ENCODE peak calls at places on chromosome X, in six cellular contexts. M, F, V, W, B and U are unnamed samples.

GRCh38 chrX:71941771-71942170 is 31.1 kb downstream of the NHSL2 start:
- DNase-seq in B (no peak), W (no peak), V (no peak), F (peak), M (no peak), U (peak)

GRCh38 chrX:40068048-40068447 is 29.7 kb downstream of the BCOR start:
- DNase-seq in V (no peak), W (no peak), F (no peak), M (no peak), B (no peak), U (no peak)

GRCh38 chrX:149938427-149939270 is at the start of gene EOLA2:
- DNase-seq in W (peak), M (peak), B (peak), V (peak), F (peak), U (peak)

GRCh38 chrX:130024127-130024526 is 41.7 kb downstream of the BCORL1 start:
- DNase-seq in M (peak), F (peak), W (peak), V (peak), B (peak), U (peak)

GRCh38 chrX:40012800-40013682 is 84.7 kb downstream of the BCOR start:
- DNase-seq in V (no peak), B (peak), F (peak), W (no peak), M (no peak), U (peak)

GRCh38 chrX:13383907-13384306 is 64.1 kb upstream of the ATXN3L start:
- DNase-seq in B (no peak), V (no peak), W (no peak), M (no peak), F (no peak), U (no peak)

GRCh38 chrX:2715066-2715600 is 24.0 kb downstream of the CD99 start:
- DNase-seq in W (no peak), M (no peak), B (no peak), F (no peak), V (no peak), U (no peak)

GRCh38 chrX:101785142-101785541 is 125.5 kb upstream of the ARMCX2 start:
- DNase-seq in W (no peak), M (no peak), B (no peak), F (no peak), V (no peak), U (no peak)

GRCh38 chrX:154046262-154046771 is 26.6 kb upstream of the IRAK1 start:
- DNase-seq in B (no peak), F (peak), W (no peak), V (no peak), M (no peak), U (peak)

GRCh38 chrX:23578079-23578478 is 89.2 kb upstream of the PRDX4 start:
- DNase-seq in M (no peak), F (no peak), V (no peak), B (no peak), W (no peak), U (no peak)

GRCh38 chrX:153463031-153463430 is 7.3 kb downstream of the HAUS7 start:
- DNase-seq in F (no peak), M (no peak), V (no peak), B (no peak), W (no peak), U (no peak)

GRCh38 chrX:66638591-66639500 is at the start of gene EDA2R:
- DNase-seq in V (peak), F (no peak), W (no peak), B (peak), M (no peak), U (peak)

GRCh38 chrX:100494974-100495373 is 84.9 kb upstream of the PCDH19 start:
- DNase-seq in F (no peak), M (no peak), B (no peak), V (no peak), W (no peak), U (no peak)

GRCh38 chrX:30488092-30488491 is 89.5 kb downstream of the TASL start:
- DNase-seq in V (no peak), M (no peak), W (no peak), F (no peak), B (no peak), U (no peak)

GRCh38 chrX:70479197-70479969 is 34.7 kb downstream of the DLG3 start:
- DNase-seq in V (no peak), M (no peak), F (no peak), B (no peak), W (no peak), U (no peak)

GRCh38 chrX:69088171-69088938 is 76.9 kb downstream of the PJA1 start:
- DNase-seq in F (no peak), M (no peak), V (no peak), B (no peak), W (no peak), U (no peak)

GRCh38 chrX:2819345-2820130 is 9.2 kb upstream of the GYG2 start:
- DNase-seq in M (no peak), V (peak), W (no peak), F (no peak), B (peak), U (no peak)

GRCh38 chrX:70476934-70477733 is 32.5 kb downstream of the DLG3 start:
- DNase-seq in B (peak), F (peak), V (no peak), M (no peak), W (no peak), U (no peak)

GRCh38 chrX:149515954-149516602 is 11.0 kb upstream of the IDS start:
- DNase-seq in W (no peak), M (no peak), F (no peak), B (no peak), V (no peak), U (no peak)

GRCh38 chrX:56221101-56221500 is 11.1 kb upstream of the KLF8 start:
- DNase-seq in B (no peak), M (no peak), F (no peak), W (no peak), V (no peak), U (no peak)

GRCh38 chrX:3803713-3804112 is 90.3 kb upstream of the PRKX start:
- DNase-seq in M (no peak), B (no peak), V (no peak), W (no peak), F (no peak), U (no peak)

GRCh38 chrX:41921492-41922124 is 1.7 kb downstream of the CASK start:
- DNase-seq in M (no peak), W (no peak), V (no peak), B (no peak), F (no peak), U (no peak)

GRCh38 chrX:72128881-72129280 is 2.8 kb downstream of the RTL5 start:
- DNase-seq in V (peak), B (no peak), W (no peak), M (no peak), F (no peak), U (no peak)

GRCh38 chrX:18894156-18894555 is 89.8 kb downstream of the PHKA2 start:
- DNase-seq in V (no peak), B (no peak), F (no peak), M (no peak), W (no peak), U (no peak)

GRCh38 chrX:140507223-140507981 is 2.5 kb upstream of the SOX3 start:
- DNase-seq in M (no peak), F (no peak), B (no peak), W (no peak), V (no peak), U (no peak)

GRCh38 chrX:38458071-38458470 is 103.3 kb upstream of the TSPAN7 start:
- DNase-seq in M (no peak), F (no peak), W (no peak), B (no peak), V (no peak), U (no peak)

GRCh38 chrX:136880452-136881013 is at the start of gene RBMX:
- DNase-seq in B (peak), M (peak), V (peak), F (peak), W (peak), U (peak)

GRCh38 chrX:63363788-63364187 is 12.7 kb upstream of the SPIN4 start:
- DNase-seq in M (no peak), F (no peak), W (no peak), B (no peak), V (no peak), U (no peak)

GRCh38 chrX:1322393-1322792 is 14.2 kb upstream of the IL3RA start:
- DNase-seq in M (no peak), B (no peak), V (no peak), W (no peak), F (no peak), U (no peak)

GRCh38 chrX:20479048-20479447 is 212.3 kb upstream of the RPS6KA3 start:
- DNase-seq in W (no peak), M (no peak), F (no peak), B (no peak), V (no peak), U (no peak)

GRCh38 chrX:152154050-152154449 is 15.7 kb upstream of the MAGEA10 start:
- DNase-seq in V (no peak), B (no peak), M (no peak), F (no peak), W (no peak), U (no peak)

GRCh38 chrX:15834051-15834450 is 20.6 kb downstream of the AP1S2 start:
- DNase-seq in F (no peak), M (no peak), W (no peak), B (no peak), V (no peak), U (no peak)

GRCh38 chrX:65948103-65948502 is 91.8 kb downstream of the VSIG4 start:
- DNase-seq in B (no peak), M (no peak), W (no peak), F (no peak), V (no peak), U (no peak)

GRCh38 chrX:66602381-66602938 is 36.4 kb downstream of the EDA2R start:
- DNase-seq in B (no peak), M (no peak), W (no peak), F (no peak), V (no peak), U (no peak)

GRCh38 chrX:119698835-119699234 is 5.9 kb upstream of the SEPTIN6 start:
- DNase-seq in W (no peak), B (no peak), M (no peak), F (no peak), V (peak), U (no peak)

GRCh38 chrX:53882331-53882730 is 161.9 kb downstream of the PHF8 start:
- DNase-seq in V (no peak), M (no peak), W (no peak), B (no peak), F (no peak), U (no peak)